ENCODE peak calls at places on chromosomes 12 and 14, in five cellular contexts. E, H, V, Y and S are unnamed samples.

GRCh38 chr12:57276935-57277563 is 26.1 kb upstream of the STAC3 start:
- DNase-seq in E (peak; percentile 41), H (peak; percentile 49), V (no peak), Y (peak; percentile 42), S (no peak)

GRCh38 chr14:52350445-52350844 is 36.3 kb downstream of the PTGER2 start:
- DNase-seq in E (no peak), H (no peak), V (no peak), Y (no peak), S (no peak)

GRCh38 chr12:73531752-73532151 is 1005.9 kb upstream of the ATXN7L3B start:
- DNase-seq in E (no peak), H (no peak), V (no peak), Y (no peak), S (no peak)

GRCh38 chr14:78904094-78904493 is 733.9 kb downstream of the NRXN3 start:
- DNase-seq in E (no peak), H (no peak), V (peak; percentile 27), Y (no peak), S (no peak)

GRCh38 chr12:119179335-119180021 is 747 bp downstream of the HSPB8 start:
- DNase-seq in E (no peak), H (peak; percentile 70), V (no peak), Y (no peak), S (no peak)

GRCh38 chr12:46523863-46524770 is 151.5 kb upstream of the SLC38A2 start:
- DNase-seq in E (peak; percentile 40), H (peak; percentile 100), V (no peak), Y (no peak), S (no peak)

GRCh38 chr12:68370667-68371066 is 38.5 kb upstream of the MDM1 start:
- DNase-seq in E (no peak), H (no peak), V (no peak), Y (no peak), S (no peak)

GRCh38 chr12:87670448-87670847 is 358.8 kb downstream of the C12orf50 start:
- DNase-seq in E (no peak), H (no peak), V (no peak), Y (no peak), S (no peak)

GRCh38 chr12:102407776-102408486 is 72.4 kb downstream of the IGF1 start:
- DNase-seq in E (no peak), H (peak; percentile 69), V (no peak), Y (no peak), S (no peak)

GRCh38 chr14:52835122-52835903 is 43.9 kb upstream of the GNPNAT1 start:
- DNase-seq in E (no peak), H (peak; percentile 43), V (peak; percentile 74), Y (peak; percentile 87), S (no peak)

GRCh38 chr12:131950182-131950913 is 606 bp downstream of the EP400 start:
- DNase-seq in E (peak; percentile 16), H (no peak), V (no peak), Y (peak; percentile 46), S (no peak)

GRCh38 chr14:36582011-36582873 is at the start of gene NKX2-8:
- DNase-seq in E (no peak), H (no peak), V (no peak), Y (no peak), S (no peak)

GRCh38 chr14:47057364-47057763 is 405.8 kb upstream of the RPL10L start:
- DNase-seq in E (no peak), H (no peak), V (no peak), Y (no peak), S (no peak)

GRCh38 chr12:7091171-7091570 is 1.1 kb downstream of the C1R start:
- DNase-seq in E (no peak), H (no peak), V (no peak), Y (no peak), S (no peak)

GRCh38 chr12:92556141-92556540 is 146.6 kb upstream of the PLEKHG7 start:
- DNase-seq in E (no peak), H (no peak), V (no peak), Y (no peak), S (no peak)